ENCODE peak calls at places on chromosomes 13 and 19, in nine cellular contexts. W is BE2C, G is cardiac muscle cell, K is fibroblast of lung, E is fibroblast of mammary gland, D is heart left ventricle, Y is GM23338, I is tibial nerve, J is neural progenitor cell. C is an unnamed sample.

GRCh38 chr13:56932104-56932503 is 208.6 kb upstream of the PRR20A start:
- DNase-seq in W (no peak), G (no peak), K (no peak), E (no peak), D (no peak), Y (no peak), I (no peak), J (no peak), C (no peak)

GRCh38 chr13:45792827-45793303 is 58.7 kb downstream of the SIAH3 start:
- DNase-seq in W (no peak), G (no peak), K (no peak), E (no peak), D (no peak), Y (no peak), I (no peak), J (no peak), C (no peak)

GRCh38 chr13:77544365-77544764 is 8.9 kb downstream of the SCEL start:
- DNase-seq in W (peak), G (peak), K (peak), E (peak), D (peak), Y (no peak), I (peak), J (no peak), C (peak)

GRCh38 chr13:83941669-83942335 is 59.5 kb upstream of the SLITRK1 start:
- DNase-seq in W (no peak), G (no peak), K (no peak), E (no peak), D (no peak), Y (peak), I (no peak), J (peak), C (no peak)

GRCh38 chr13:98171806-98172569 is 5.1 kb downstream of the RNF113B start:
- DNase-seq in W (peak), G (no peak), K (peak), E (peak), D (peak), Y (no peak), I (peak), J (peak), C (peak)

GRCh38 chr19:15249912-15250634 is 17.8 kb upstream of the EPHX3 start:
- DNase-seq in W (no peak), G (no peak), K (peak), E (peak), D (peak), Y (no peak), I (peak), J (peak), C (peak)

GRCh38 chr19:8832132-8833021 is at the start of the genes MBD3L1 and ZNF558:
- DNase-seq in W (peak), G (no peak), K (peak), E (peak), D (peak), Y (peak), I (peak), J (peak), C (peak)

GRCh38 chr13:21395953-21396352 is 63.1 kb downstream of the ZDHHC20 start:
- DNase-seq in W (no peak), G (no peak), K (no peak), E (no peak), D (no peak), Y (no peak), I (no peak), J (no peak), C (no peak)

GRCh38 chr19:7701654-7702457 is at the start of gene FCER2:
- DNase-seq in W (no peak), G (no peak), K (no peak), E (no peak), D (no peak), Y (no peak), I (no peak), J (no peak), C (peak)

GRCh38 chr13:83878691-83879410 is 3.4 kb downstream of the SLITRK1 start:
- DNase-seq in W (no peak), G (peak), K (no peak), E (no peak), D (no peak), Y (peak), I (no peak), J (peak), C (no peak)

GRCh38 chr19:49017041-49017665 is at the start of gene LHB:
- DNase-seq in W (no peak), G (no peak), K (no peak), E (no peak), D (no peak), Y (peak), I (no peak), J (no peak), C (peak)

GRCh38 chr19:49020931-49021895 is 2.9 kb downstream of the CGB3 start:
- DNase-seq in W (no peak), G (peak), K (peak), E (peak), D (no peak), Y (no peak), I (no peak), J (no peak), C (peak)

GRCh38 chr19:49017666-49018351 is 918 bp upstream of the LHB start:
- DNase-seq in W (peak), G (peak), K (peak), E (peak), D (peak), Y (peak), I (no peak), J (peak), C (peak)

GRCh38 chr19:49020342-49020741 is 3.5 kb upstream of the LHB start:
- DNase-seq in W (no peak), G (no peak), K (no peak), E (no peak), D (no peak), Y (peak), I (no peak), J (no peak), C (no peak)

GRCh38 chr19:49019242-49019932 is 2.5 kb upstream of the LHB start:
- DNase-seq in W (peak), G (peak), K (peak), E (peak), D (peak), Y (peak), I (peak), J (peak), C (peak)
- TF ChIP-seq CTCF in W (peak), G (no peak), K (peak), E (no peak), D (no peak), Y (peak), I (no peak), J (peak), C (peak)

GRCh38 chr13:40780822-40781401 is 8.5 kb upstream of the SLC25A15 start:
- DNase-seq in W (peak), G (no peak), K (peak), E (no peak), D (no peak), Y (peak), I (no peak), J (no peak), C (no peak)
- TF ChIP-seq CTCF in W (peak), G (no peak), K (no peak), E (no peak), D (no peak), Y (no peak), I (no peak), J (no peak), C (peak)

DNA sequence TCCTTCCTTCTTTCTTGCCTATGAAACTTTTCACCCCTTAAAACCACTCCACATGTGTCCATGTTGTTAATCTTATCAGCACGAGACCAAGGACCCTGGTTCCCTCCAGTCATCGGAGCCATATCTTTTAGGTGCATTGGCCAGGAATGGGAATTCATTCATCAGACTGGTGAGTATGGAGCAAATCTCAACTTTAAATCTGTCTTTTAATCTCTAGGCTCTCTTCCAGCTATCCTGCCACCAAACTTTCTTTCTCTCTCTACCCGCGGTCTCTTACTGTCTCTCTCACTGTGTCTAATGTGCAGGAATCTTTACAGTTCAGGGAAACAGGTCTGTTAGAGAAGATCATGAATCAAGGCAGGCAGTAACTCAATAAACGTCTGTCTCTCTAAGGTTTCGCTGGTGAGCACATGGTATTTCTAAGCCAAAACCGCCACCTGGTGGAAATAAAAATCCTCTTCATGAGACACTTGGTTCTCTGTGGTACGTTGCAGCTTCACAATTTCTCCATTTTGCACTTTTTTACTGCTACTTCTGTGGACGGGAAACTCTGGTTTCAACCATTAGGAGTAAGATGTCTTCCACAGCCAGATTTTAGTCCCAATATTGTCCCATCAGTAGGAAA is 16.1 kb downstream of the LGALS16 start:
- DNase-seq in W (peak), G (peak), K (peak), E (peak), D (no peak), Y (peak), I (peak), J (peak), C (peak)
- TF ChIP-seq CTCF in W (peak), G (peak), K (peak), E (peak), D (peak), Y (peak), I (no peak), J (peak), C (peak)

DNA sequence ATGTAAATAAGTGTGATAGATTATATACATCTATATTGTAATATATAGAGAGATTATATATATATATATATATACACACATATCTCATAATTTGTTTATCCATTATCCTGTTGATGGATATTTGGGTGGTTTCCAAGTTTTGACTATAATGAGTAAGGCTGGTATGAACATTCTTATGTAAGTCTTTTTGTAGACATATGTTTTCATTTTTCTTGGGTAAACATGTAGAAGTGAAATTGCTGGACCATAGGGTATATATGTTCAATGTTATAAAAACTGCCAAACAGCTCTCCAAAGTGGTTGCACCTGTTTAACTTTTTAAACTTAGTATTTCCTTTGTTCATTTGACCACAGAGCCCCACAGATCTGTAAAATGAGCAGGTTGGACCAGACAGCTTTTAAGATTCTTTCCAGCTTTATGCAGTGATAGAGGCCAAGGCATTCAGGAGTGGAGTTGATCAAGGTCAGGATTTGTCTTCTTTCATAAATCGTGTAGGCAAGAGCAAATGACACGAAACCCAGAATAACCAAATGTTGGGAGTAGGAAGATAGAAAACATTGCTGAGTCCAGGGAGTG is 21.7 kb upstream of the KATNAL1 start:
- DNase-seq in W (no peak), G (no peak), K (peak), E (peak), D (no peak), Y (no peak), I (no peak), J (no peak), C (no peak)
- TF ChIP-seq CTCF in W (no peak), G (no peak), K (no peak), E (no peak), D (no peak), Y (no peak), I (no peak), J (no peak), C (no peak)

DNA sequence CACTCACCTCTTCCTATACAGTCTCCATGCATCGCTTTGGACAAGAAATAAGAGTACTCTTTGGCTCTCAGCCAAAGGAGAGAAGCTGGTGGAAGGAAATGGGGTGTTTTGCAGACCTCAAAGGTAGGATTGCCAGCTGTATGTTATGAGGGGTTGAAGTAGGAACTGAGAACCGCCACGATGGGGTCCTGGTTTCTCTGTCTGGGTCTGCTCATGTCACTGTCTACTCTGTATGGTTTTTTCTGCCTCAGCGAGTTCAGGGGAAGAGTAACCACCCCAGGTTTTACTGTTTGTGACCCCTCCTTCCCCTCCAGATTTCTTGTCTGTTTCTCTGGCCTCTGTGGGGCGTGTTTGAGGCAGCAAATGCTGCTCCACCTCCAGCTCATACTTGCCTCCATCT is 4.1 kb downstream of the ZNF805 start:
- DNase-seq in W (no peak), G (no peak), K (no peak), E (no peak), D (no peak), Y (no peak), I (no peak), J (no peak), C (no peak)
- TF ChIP-seq CTCF in W (no peak), G (no peak), K (no peak), E (no peak), D (no peak), Y (no peak), I (no peak), J (no peak), C (no peak)

DNA sequence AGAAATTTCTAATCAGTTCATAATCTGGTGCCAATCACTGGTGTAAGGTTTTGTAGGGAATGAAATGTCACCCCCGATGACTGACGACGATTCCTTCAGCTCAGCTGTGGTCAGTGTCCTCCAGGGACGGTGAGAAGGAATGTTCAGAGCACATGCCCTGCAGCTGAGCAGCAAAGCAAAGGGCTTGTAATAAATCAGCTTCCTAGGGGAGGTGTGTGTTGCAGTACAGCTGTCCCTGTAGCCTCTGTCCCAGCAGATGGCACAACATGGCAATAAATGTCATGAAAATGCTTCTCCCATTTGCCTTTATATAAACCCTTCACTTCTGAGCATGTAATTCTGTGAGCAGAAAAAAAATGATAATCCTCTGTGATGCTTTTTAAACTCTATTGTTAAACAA is 102.4 kb downstream of the FAM216B start:
- DNase-seq in W (peak), G (peak), K (peak), E (peak), D (peak), Y (no peak), I (no peak), J (peak), C (no peak)
- TF ChIP-seq CTCF in W (peak), G (no peak), K (no peak), E (peak), D (no peak), Y (peak), I (no peak), J (peak), C (peak)